ENCODE peak calls at places on chromosomes 1 and 21, in ten cellular contexts. I is body of pancreas; E is mesenchymal stem cell; K is CD8-positive, alpha-beta T cell; H is A549; L is CD8-positive, alpha-beta memory T cell; V is transverse colon; G is MM.1S; S is K562; Y is tibial artery. N is an unnamed sample.

GRCh38 chr1:100643430-100644196 is 75.9 kb upstream of the VCAM1 start:
- DNase-seq in E (no peak), G (no peak), Y (no peak), L (no peak), K (no peak), H (no peak), I (no peak), S (no peak), V (peak; percentile 12), N (no peak)

GRCh38 chr1:112594208-112594876 is 24.6 kb downstream of the ST7L start:
- DNase-seq in V (no peak), G (no peak), K (no peak), H (no peak), I (no peak), L (no peak), S (no peak), Y (no peak), E (no peak), N (no peak)

GRCh38 chr1:15737324-15738319 is 1.6 kb downstream of the SLC25A34 start:
- DNase-seq in I (no peak), V (no peak), H (no peak), Y (peak; percentile 65), G (no peak), S (no peak), K (no peak), E (no peak), L (no peak), N (no peak)

GRCh38 chr1:235069577-235070563 is 58.8 kb downstream of the TOMM20 start:
- DNase-seq in E (peak; percentile 87), K (no peak), Y (peak; percentile 90), V (peak; percentile 68), G (no peak), L (no peak), H (peak; percentile 47), S (no peak), I (peak; percentile 93), N (no peak)

GRCh38 chr1:245153081-245153644 is 1.6 kb upstream of the KIF26B start:
- DNase-seq in K (peak; percentile 74), E (peak; percentile 77), I (peak; percentile 60), H (peak; percentile 68), Y (peak; percentile 62), S (peak; percentile 87), L (peak; percentile 31), G (peak; percentile 82), V (peak; percentile 47), N (peak; percentile 73)

GRCh38 chr1:220966874-220967631 is 87.8 kb downstream of the HLX start:
- DNase-seq in G (no peak), H (no peak), S (peak; percentile 92), V (no peak), E (peak; percentile 76), K (no peak), I (no peak), Y (no peak), L (no peak), N (no peak)

GRCh38 chr1:9399510-9400424 is 107.1 kb downstream of the SPSB1 start:
- DNase-seq in I (no peak), S (no peak), H (no peak), E (peak; percentile 78), K (no peak), G (no peak), V (no peak), Y (peak; percentile 82), L (no peak), N (no peak)

GRCh38 chr1:87410771-87411170 is 82.1 kb downstream of the LMO4 start:
- DNase-seq in H (no peak), K (no peak), Y (no peak), S (no peak), V (peak; percentile 77), G (peak; percentile 50), E (peak; percentile 27), L (no peak), I (no peak), N (no peak)

GRCh38 chr21:42563261-42564045 is 49.8 kb downstream of the SLC37A1 start:
- DNase-seq in V (peak; percentile 3), K (no peak), I (peak; percentile 10), L (no peak), G (no peak), E (no peak), S (no peak), H (no peak), Y (peak; percentile 54), N (no peak)

GRCh38 chr1:15627343-15627988 is 10.2 kb downstream of the DDI2 start:
- DNase-seq in I (no peak), L (no peak), S (peak; percentile 53), Y (no peak), G (peak; percentile 34), K (no peak), H (no peak), E (peak; percentile 38), V (no peak), N (no peak)

GRCh38 chr1:26597629-26598039 is 68.1 kb downstream of the RPS6KA1 start:
- DNase-seq in L (no peak), E (peak; percentile 74), I (no peak), H (peak; percentile 56), S (peak; percentile 78), Y (no peak), G (peak; percentile 67), K (no peak), V (no peak), N (peak; percentile 80)

GRCh38 chr1:36304521-36304920 is 1.6 kb upstream of the SH3D21 start:
- DNase-seq in V (no peak), S (no peak), L (no peak), I (no peak), E (no peak), Y (no peak), G (no peak), H (no peak), K (no peak), N (no peak)

GRCh38 chr1:54887665-54888071 is 673 bp upstream of the DHCR24 start:
- DNase-seq in I (peak; percentile 34), H (no peak), K (no peak), Y (no peak), V (no peak), S (no peak), L (no peak), E (peak; percentile 19), G (no peak), N (no peak)

GRCh38 chr1:200369131-200369530 is 40.7 kb downstream of the ZNF281 start:
- DNase-seq in L (no peak), G (no peak), H (no peak), Y (no peak), E (no peak), S (no peak), K (no peak), V (no peak), I (no peak), N (no peak)

GRCh38 chr1:5883129-5884048 is 108.8 kb downstream of the NPHP4 start:
- DNase-seq in V (no peak), G (no peak), E (no peak), L (no peak), H (no peak), K (no peak), S (no peak), Y (no peak), I (no peak), N (no peak)
- H3K9me3 ChIP-seq in V (no peaks in the 10 kb centered on the region), G (no peaks in the 10 kb centered on the region), E (peaks cover 13% of the 10 kb centered on the region), L (no peaks in the 10 kb centered on the region), H (no peaks in the 10 kb centered on the region), K (no peaks in the 10 kb centered on the region), S (no peaks in the 10 kb centered on the region), Y (peaks cover 7% of the 10 kb centered on the region), I (no peaks in the 10 kb centered on the region), N (no peaks in the 10 kb centered on the region)

GRCh38 chr1:228009116-228009827 is 2.5 kb downstream of the WNT3A start:
- DNase-seq in I (peak; percentile 3), L (no peak), V (no peak), G (no peak), E (no peak), S (no peak), H (no peak), K (peak; percentile 42), Y (peak; percentile 44), N (no peak)
- H3K4me3 ChIP-seq in I (no peak overlapping the region), L (peak overlapping the region; percentile 19), V (no peak overlapping the region), G (no peak overlapping the region), E (no peak overlapping the region), S (no peak overlapping the region), H (no peak overlapping the region), K (no peak overlapping the region), Y (no peak overlapping the region), N (no peak overlapping the region)

GRCh38 chr1:2909797-2910196 is 108.3 kb upstream of the TTC34 start:
- DNase-seq in H (no peak), V (no peak), Y (no peak), S (no peak), G (no peak), K (no peak), I (no peak), E (no peak), L (no peak), N (no peak)
- H3K9me3 ChIP-seq in H (no peaks in the 10 kb centered on the region), V (no peaks in the 10 kb centered on the region), Y (no peaks in the 10 kb centered on the region), S (no peaks in the 10 kb centered on the region), G (no peaks in the 10 kb centered on the region), K (no peaks in the 10 kb centered on the region), I (no peaks in the 10 kb centered on the region), E (no peaks in the 10 kb centered on the region), L (no peaks in the 10 kb centered on the region), N (no peaks in the 10 kb centered on the region)

GRCh38 chr1:45187735-45188134 is 18.7 kb downstream of the ZSWIM5 start:
- DNase-seq in E (no peak), L (no peak), V (no peak), S (no peak), I (no peak), Y (no peak), K (no peak), G (no peak), H (no peak), N (no peak)
- H3K4me3 ChIP-seq in E (no peak overlapping the region), L (no peak overlapping the region), V (no peak overlapping the region), S (no peak overlapping the region), I (no peak overlapping the region), Y (no peak overlapping the region), K (no peak overlapping the region), G (no peak overlapping the region), H (no peak overlapping the region), N (no peak overlapping the region)

DNA sequence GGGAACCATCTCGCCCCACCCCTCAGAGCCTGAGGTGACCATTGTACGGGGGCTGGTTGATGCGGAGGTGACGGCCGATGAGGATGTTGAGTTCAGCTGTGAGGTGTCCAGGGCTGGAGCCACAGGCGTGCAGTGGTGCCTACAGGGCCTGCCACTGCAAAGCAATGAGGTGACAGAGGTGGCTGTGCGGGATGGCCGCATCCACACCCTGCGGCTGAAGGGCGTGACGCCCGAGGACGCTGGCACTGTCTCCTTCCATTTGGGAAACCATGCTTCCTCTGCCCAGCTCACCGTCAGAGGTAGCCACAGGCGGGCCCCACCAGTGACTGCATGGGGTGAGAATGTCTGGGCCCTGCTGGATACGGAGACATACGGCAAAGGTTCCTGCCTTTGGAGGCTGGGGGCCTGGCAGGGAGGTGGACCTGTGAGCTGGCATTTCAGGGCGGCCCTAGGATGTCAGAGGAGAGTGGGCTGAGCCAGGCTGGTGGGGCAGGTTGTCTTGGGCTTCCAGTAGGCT is 98.5 kb downstream of the TRIM11 start:
- DNase-seq in L (no peak), G (no peak), Y (no peak), E (no peak), S (no peak), K (no peak), V (no peak), H (no peak), I (no peak), N (no peak)
- H3K9me3 ChIP-seq in L (no peaks in the 10 kb centered on the region), G (no peaks in the 10 kb centered on the region), Y (peaks cover 12% of the 10 kb centered on the region), E (peaks cover 18% of the 10 kb centered on the region), S (peaks cover 4% of the 10 kb centered on the region), K (no peaks in the 10 kb centered on the region), V (no peaks in the 10 kb centered on the region), H (peaks cover 4% of the 10 kb centered on the region), I (peaks cover 10% of the 10 kb centered on the region), N (peaks cover 3% of the 10 kb centered on the region)